ENCODE peak calls at places on chromosomes 16 and 17, in seven cellular contexts. H is stomach, N is breast epithelium, T is OCI-LY7, G is cardiac muscle cell, R is heart right ventricle, S is tibial artery. Q is an unnamed sample.

GRCh38 chr17:43356999-43357398 is 41.8 kb upstream of the ARL4D start:
- DNase-seq in H (no peak), N (no peak), T (no peak), G (peak), R (no peak), S (no peak), Q (no peak)

GRCh38 chr17:80774643-80775281 is 216.9 kb upstream of the CHMP6 start:
- DNase-seq in H (no peak), N (no peak), T (peak), G (no peak), R (no peak), S (no peak), Q (no peak)

GRCh38 chr17:36817483-36818048 is 119.7 kb upstream of the LHX1 start:
- DNase-seq in H (no peak), N (no peak), T (no peak), G (no peak), R (no peak), S (no peak), Q (no peak)

GRCh38 chr17:74635418-74635817 is 11.9 kb upstream of the CD300E start:
- DNase-seq in H (no peak), N (no peak), T (no peak), G (no peak), R (no peak), S (no peak), Q (no peak)

GRCh38 chr17:32567086-32567485 is 80.3 kb downstream of the CDK5R1 start:
- DNase-seq in H (no peak), N (no peak), T (no peak), G (no peak), R (no peak), S (no peak), Q (no peak)

GRCh38 chr17:4998666-4999428 is 1.1 kb downstream of the KIF1C start:
- DNase-seq in H (peak), N (no peak), T (peak), G (no peak), R (no peak), S (no peak), Q (no peak)

GRCh38 chr17:32876414-32877163 is at the start of gene MYO1D:
- DNase-seq in H (peak), N (peak), T (peak), G (no peak), R (peak), S (peak), Q (no peak)

GRCh38 chr17:57372156-57372555 is 115.8 kb downstream of the MSI2 start:
- DNase-seq in H (no peak), N (no peak), T (no peak), G (peak), R (no peak), S (no peak), Q (no peak)

GRCh38 chr17:42891539-42892152 is 9.0 kb upstream of the G6PC1 start:
- DNase-seq in H (peak), N (no peak), T (no peak), G (no peak), R (peak), S (peak), Q (no peak)

GRCh38 chr16:82481455-82481854 is 145.3 kb upstream of the CDH13 start:
- DNase-seq in H (no peak), N (no peak), T (no peak), G (no peak), R (no peak), S (no peak), Q (no peak)

GRCh38 chr16:77675464-77676324 is 46.6 kb upstream of the NUDT7 start:
- DNase-seq in H (peak), N (no peak), T (peak), G (peak), R (no peak), S (peak), Q (no peak)

GRCh38 chr17:19756551-19756950 is 8.5 kb upstream of the ALDH3A1 start:
- DNase-seq in H (no peak), N (no peak), T (no peak), G (peak), R (no peak), S (peak), Q (peak)

GRCh38 chr16:49643429-49644142 is 212.3 kb downstream of the ZNF423 start:
- DNase-seq in H (no peak), N (no peak), T (no peak), G (peak), R (no peak), S (no peak), Q (no peak)

GRCh38 chr17:74454197-74455024 is 12.0 kb upstream of the CD300A start:
- DNase-seq in H (no peak), N (no peak), T (peak), G (peak), R (peak), S (no peak), Q (peak)

GRCh38 chr16:81808933-81809480 is 29.9 kb downstream of the PLCG2 start:
- DNase-seq in H (no peak), N (no peak), T (peak), G (no peak), R (no peak), S (no peak), Q (no peak)

GRCh38 chr16:50267651-50268050 is 1.3 kb downstream of the ADCY7 start:
- DNase-seq in H (no peak), N (no peak), T (peak), G (no peak), R (no peak), S (peak), Q (no peak)

GRCh38 chr16:8080817-8081216 is 509.5 kb downstream of the TMEM114 start:
- DNase-seq in H (no peak), N (no peak), T (no peak), G (no peak), R (no peak), S (no peak), Q (no peak)

GRCh38 chr16:53773150-53773846 is 69.3 kb downstream of the FTO start:
- DNase-seq in H (peak), N (no peak), T (peak), G (peak), R (no peak), S (no peak), Q (no peak)

GRCh38 chr16:75256059-75256870 is 4.8 kb upstream of the BCAR1 start:
- DNase-seq in H (peak), N (no peak), T (no peak), G (no peak), R (peak), S (peak), Q (peak)

GRCh38 chr16:80680839-80681238 is 123.6 kb downstream of the CDYL2 start:
- DNase-seq in H (no peak), N (no peak), T (peak), G (no peak), R (no peak), S (no peak), Q (no peak)

GRCh38 chr16:53041196-53041977 is 11.3 kb downstream of the CHD9NB start:
- DNase-seq in H (peak), N (peak), T (no peak), G (peak), R (peak), S (no peak), Q (no peak)

GRCh38 chr17:42221886-42222745 is 27.8 kb upstream of the GHDC start:
- DNase-seq in H (peak), N (no peak), T (peak), G (peak), R (no peak), S (no peak), Q (peak)

GRCh38 chr16:23013484-23013883 is 135.8 kb downstream of the USP31 start:
- DNase-seq in H (no peak), N (no peak), T (peak), G (no peak), R (no peak), S (no peak), Q (no peak)
- TF ChIP-seq CTCF in H (peak), N (no peak), T (peak), G (no peak), R (no peak), S (no peak), Q (no peak)

GRCh38 chr16:83954577-83955016 is 1.6 kb downstream of the OSGIN1 start:
- DNase-seq in H (peak), N (no peak), T (no peak), G (peak), R (no peak), S (peak), Q (peak)
- TF ChIP-seq CTCF in H (no peak), N (no peak), T (no peak), G (no peak), R (no peak), S (no peak), Q (no peak)

DNA sequence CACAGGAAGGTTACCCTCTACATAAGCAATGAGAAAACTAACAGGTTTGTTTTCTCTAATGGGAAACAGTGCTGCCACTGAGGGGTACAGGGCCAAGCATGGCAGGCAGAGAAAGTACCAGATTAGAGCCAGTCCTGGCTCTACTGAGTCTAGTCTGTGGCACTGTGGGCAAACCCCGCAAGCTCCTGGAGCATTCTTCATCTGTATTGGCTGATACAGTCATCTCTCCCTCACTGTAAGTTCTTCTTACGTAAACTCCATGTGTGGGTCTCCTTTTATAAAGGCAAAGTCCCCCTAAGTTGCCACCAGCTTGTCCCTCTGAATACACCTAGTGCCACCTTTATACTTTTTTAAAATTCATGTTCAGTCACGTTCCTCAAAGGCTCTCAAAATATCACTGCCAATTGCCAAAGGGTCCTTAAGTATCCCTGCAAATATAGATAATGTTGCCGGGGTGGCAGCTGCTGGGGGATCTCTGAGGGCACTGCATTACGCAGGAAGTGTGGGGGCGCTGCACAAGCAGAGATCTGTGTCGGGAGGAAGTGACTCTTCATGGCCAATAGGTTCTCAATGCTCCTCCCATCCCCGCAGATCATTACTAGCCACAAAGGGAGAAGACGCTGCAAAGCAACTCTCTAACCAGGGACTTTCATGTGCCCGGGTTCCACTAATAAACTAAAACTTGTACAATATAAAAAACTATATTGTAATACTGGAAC is 18.8 kb downstream of the XPO6 start:
- DNase-seq in H (peak), N (no peak), T (peak), G (no peak), R (no peak), S (no peak), Q (no peak)
- TF ChIP-seq CTCF in H (no peak), N (no peak), T (peak), G (no peak), R (no peak), S (no peak), Q (no peak)

DNA sequence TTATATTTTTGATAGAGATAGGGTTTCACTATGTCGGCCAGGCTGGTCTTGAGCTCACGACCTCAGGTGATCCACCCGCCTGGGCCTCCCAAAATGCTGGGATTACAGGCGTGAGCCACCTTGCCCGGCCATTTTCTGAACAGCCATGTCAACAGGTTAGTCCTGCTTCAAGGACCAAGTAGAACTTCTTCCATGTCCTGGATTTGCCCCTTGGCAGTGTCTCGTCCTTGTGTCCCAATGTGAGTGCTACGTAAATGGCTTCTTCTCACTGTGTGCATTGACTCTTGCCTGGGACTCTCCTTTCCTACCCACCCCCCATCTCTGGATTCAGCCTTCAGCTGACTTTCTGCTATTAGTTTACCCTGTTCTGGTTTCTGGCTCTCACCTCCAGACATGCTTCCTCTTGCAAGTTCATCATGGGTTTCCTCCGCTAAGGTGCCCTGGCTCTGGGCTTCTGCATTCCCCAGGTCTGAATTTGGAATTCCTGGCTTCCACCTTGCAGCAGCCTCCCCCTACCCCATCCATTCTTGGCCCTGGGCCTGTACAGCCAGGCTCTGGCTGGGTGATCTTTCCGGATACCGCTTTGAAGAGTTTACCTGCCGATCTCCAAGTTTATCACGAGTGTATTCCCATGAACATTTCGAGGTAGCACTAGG is 14.0 kb upstream of the IRF8 start:
- DNase-seq in H (no peak), N (no peak), T (no peak), G (no peak), R (no peak), S (no peak), Q (no peak)
- TF ChIP-seq CTCF in H (no peak), N (no peak), T (no peak), G (no peak), R (no peak), S (no peak), Q (no peak)

GRCh38 chr17:11293480-11293879 is 52.5 kb downstream of the SHISA6 start:
- DNase-seq in H (no peak), N (no peak), T (no peak), G (no peak), R (no peak), S (no peak), Q (no peak)

GRCh38 chr17:11294826-11295225 is 53.8 kb downstream of the SHISA6 start:
- DNase-seq in H (no peak), N (no peak), T (no peak), G (no peak), R (no peak), S (no peak), Q (no peak)

GRCh38 chr17:11298401-11298800 is 57.4 kb downstream of the SHISA6 start:
- DNase-seq in H (no peak), N (no peak), T (no peak), G (no peak), R (no peak), S (no peak), Q (no peak)

GRCh38 chr17:11300201-11300600 is 59.2 kb downstream of the SHISA6 start:
- DNase-seq in H (no peak), N (no peak), T (no peak), G (no peak), R (no peak), S (no peak), Q (no peak)

DNA sequence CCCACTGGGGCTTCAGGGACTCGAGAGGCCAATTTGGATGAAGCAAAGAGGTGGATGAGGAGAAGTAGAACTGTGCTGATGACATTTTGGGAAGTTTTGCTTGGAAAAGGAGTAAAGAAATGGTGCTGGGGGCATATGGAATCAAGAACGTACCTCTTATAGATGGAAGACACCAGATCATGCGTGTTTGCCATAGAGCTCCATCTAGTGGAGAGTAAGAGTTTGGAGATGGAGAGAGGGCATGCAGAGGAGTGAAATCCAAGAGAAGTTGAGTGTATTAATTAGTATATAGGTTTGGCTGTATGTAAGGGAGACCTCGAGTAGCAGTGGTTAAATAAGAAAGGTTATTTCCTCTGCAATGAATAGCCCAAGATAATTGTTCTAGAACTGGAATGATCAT is 56.0 kb downstream of the SHISA6 start:
- DNase-seq in H (no peak), N (no peak), T (peak), G (no peak), R (no peak), S (no peak), Q (no peak)
- TF ChIP-seq CTCF in H (peak), N (no peak), T (peak), G (no peak), R (no peak), S (no peak), Q (no peak)

DNA sequence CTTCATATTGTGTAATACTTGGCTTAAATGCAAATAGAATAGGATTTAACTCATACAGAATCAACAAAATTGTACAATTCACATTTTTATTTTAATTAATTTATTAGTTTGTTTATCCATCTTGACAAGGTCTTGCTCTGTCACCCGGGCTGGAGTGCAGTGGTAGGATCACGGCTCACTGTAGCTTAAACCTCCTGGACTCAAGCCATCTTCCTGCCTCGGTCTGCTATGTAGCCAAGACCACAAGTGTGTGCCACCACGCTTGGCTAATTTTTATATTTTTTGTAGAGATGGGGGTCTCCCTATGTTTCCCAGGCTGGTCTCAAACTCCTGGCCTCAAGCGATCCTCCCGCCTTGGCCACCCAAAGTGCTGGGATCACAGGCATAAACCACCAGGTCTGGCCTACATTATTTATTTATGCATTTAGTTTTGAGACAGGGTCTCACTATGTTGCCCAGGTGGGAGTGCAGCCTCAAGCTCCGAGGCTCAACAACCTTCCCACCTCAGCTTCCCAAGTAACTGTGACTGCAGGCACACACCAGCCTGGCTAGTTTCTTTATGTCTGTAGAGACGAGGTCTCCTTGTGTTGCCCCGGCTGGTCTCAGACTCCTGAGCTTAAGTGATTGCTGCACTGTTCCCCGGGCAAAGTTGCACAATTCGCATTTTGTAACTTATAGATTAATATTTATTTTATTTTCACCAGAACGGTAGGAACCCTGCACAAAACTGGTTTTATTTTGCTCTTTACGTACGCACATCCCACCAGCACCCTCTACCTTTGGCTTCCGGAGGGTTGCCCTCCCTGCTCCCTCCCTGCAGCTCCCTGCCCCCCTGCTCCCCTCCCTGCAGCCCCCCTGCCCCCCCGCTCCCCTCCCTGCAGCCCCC is 4.9 kb downstream of the DPEP1 start:
- DNase-seq in H (no peak), N (no peak), T (no peak), G (peak), R (no peak), S (no peak), Q (no peak)
- TF ChIP-seq CTCF in H (no peak), N (no peak), T (no peak), G (no peak), R (no peak), S (no peak), Q (no peak)